ENCODE peak calls at places on chromosomes 12 and 14, in nine cellular contexts. M is iris pigment epithelial cell; F is stimulated activated CD4-positive, alpha-beta T cell treated with anti-CD3 and anti-CD28 coated beads, Interleukin-2, amount 100 ng/mL, for 48 hours; H is activated CD4-positive, alpha-beta T cell treated with anti-CD3 and anti-CD28 coated beads for 4 hours; O is Kasumi-1; Q is sciatic nerve; S is left ventricle myocardium superior; D is T-helper 2 cell; G is RWPE1. Y is an unnamed sample.

GRCh38 chr14:93936245-93936644 is 9.1 kb downstream of the FAM181A start:
- DNase-seq in M (no peak), F (no peak), H (peak), O (peak), Q (no peak), S (no peak), D (no peak), G (peak), Y (peak)

GRCh38 chr12:125518074-125518473 is 452.8 kb downstream of the AACS start:
- DNase-seq in M (peak), F (no peak), H (no peak), O (no peak), Q (no peak), S (no peak), D (no peak), G (no peak), Y (no peak)

GRCh38 chr14:29853272-29853671 is 74.4 kb downstream of the PRKD1 start:
- DNase-seq in M (peak), F (no peak), H (no peak), O (no peak), Q (no peak), S (no peak), D (no peak), G (no peak), Y (no peak)

GRCh38 chr12:26026713-26027112 is 68.2 kb downstream of the RASSF8 start:
- DNase-seq in M (no peak), F (no peak), H (no peak), O (no peak), Q (no peak), S (no peak), D (no peak), G (no peak), Y (no peak)

GRCh38 chr14:33728010-33728498 is 222.8 kb downstream of the EGLN3 start:
- DNase-seq in M (no peak), F (no peak), H (no peak), O (no peak), Q (no peak), S (no peak), D (no peak), G (no peak), Y (no peak)

GRCh38 chr12:32455607-32456063 is 56.3 kb downstream of the FGD4 start:
- DNase-seq in M (peak), F (peak), H (no peak), O (peak), Q (no peak), S (no peak), D (no peak), G (peak), Y (peak)

GRCh38 chr12:52646613-52647012 is 5.4 kb downstream of the KRT2 start:
- DNase-seq in M (no peak), F (no peak), H (no peak), O (no peak), Q (no peak), S (no peak), D (no peak), G (no peak), Y (no peak)

GRCh38 chr14:23639891-23640523 is 3.8 kb downstream of the DHRS2 start:
- DNase-seq in M (no peak), F (no peak), H (no peak), O (no peak), Q (no peak), S (no peak), D (no peak), G (no peak), Y (no peak)

GRCh38 chr12:113891737-113892520 is 74.2 kb downstream of the RBM19 start:
- DNase-seq in M (no peak), F (no peak), H (no peak), O (no peak), Q (no peak), S (no peak), D (no peak), G (no peak), Y (no peak)

GRCh38 chr14:90625445-90625844 is 190.8 kb downstream of the TTC7B start:
- DNase-seq in M (no peak), F (no peak), H (no peak), O (no peak), Q (no peak), S (no peak), D (no peak), G (no peak), Y (no peak)

GRCh38 chr12:19893514-19893913 is 454.2 kb downstream of the AEBP2 start:
- DNase-seq in M (peak), F (no peak), H (no peak), O (no peak), Q (no peak), S (no peak), D (no peak), G (peak), Y (no peak)

GRCh38 chr12:2179953-2180736 is 127.4 kb downstream of the CACNA1C start:
- DNase-seq in M (peak), F (no peak), H (no peak), O (no peak), Q (no peak), S (peak), D (no peak), G (peak), Y (no peak)

GRCh38 chr12:96908170-96908675 is 1.2 kb downstream of the NEDD1 start:
- DNase-seq in M (no peak), F (no peak), H (peak), O (no peak), Q (no peak), S (no peak), D (no peak), G (no peak), Y (peak)

GRCh38 chr14:50725761-50726160 is 57.7 kb upstream of the SAV1 start:
- DNase-seq in M (peak), F (no peak), H (no peak), O (no peak), Q (no peak), S (no peak), D (no peak), G (no peak), Y (no peak)

GRCh38 chr12:32502693-32503510 is 103.5 kb downstream of the FGD4 start:
- DNase-seq in M (peak), F (no peak), H (no peak), O (peak), Q (no peak), S (no peak), D (no peak), G (no peak), Y (no peak)

GRCh38 chr12:14946856-14947255 is 8.5 kb upstream of the ERP27 start:
- DNase-seq in M (peak), F (no peak), H (no peak), O (no peak), Q (no peak), S (no peak), D (no peak), G (no peak), Y (no peak)

GRCh38 chr14:64060648-64061096 is 207.9 kb downstream of the SYNE2 start:
- DNase-seq in M (peak), F (peak), H (no peak), O (no peak), Q (no peak), S (no peak), D (no peak), G (peak), Y (peak)

GRCh38 chr12:59708484-59708883 is 112.7 kb downstream of the SLC16A7 start:
- DNase-seq in M (no peak), F (no peak), H (no peak), O (no peak), Q (no peak), S (no peak), D (no peak), G (peak), Y (no peak)

GRCh38 chr14:59852350-59852749 is 18.2 kb downstream of the RTN1 start:
- DNase-seq in M (peak), F (no peak), H (no peak), O (no peak), Q (no peak), S (no peak), D (no peak), G (no peak), Y (no peak)

GRCh38 chr14:61184117-61184516 is 97.0 kb downstream of the TMEM30B start:
- DNase-seq in M (peak), F (no peak), H (no peak), O (no peak), Q (no peak), S (no peak), D (no peak), G (peak), Y (no peak)